ENCODE peak calls at places on chromosome 3, in four cellular contexts. One of them, this sample, is unnamed.

GRCh38 chr3:127216415-127217261 is 23.7 kb downstream of the PRR23E start:
- DNase-seq in GM10248: peak
- DNase-seq in activated T-cell treated with anti-CD3 and anti-CD28 coated beads, Interleukin-2, amount 50 U/mL, for 48 hours: no peak
- DNase-seq in NCI-H69: peak
- DNase-seq in this sample: no peak

GRCh38 chr3:36540898-36541518 is 160.7 kb downstream of the STAC start:
- DNase-seq in GM10248: no peak
- DNase-seq in activated T-cell treated with anti-CD3 and anti-CD28 coated beads, Interleukin-2, amount 50 U/mL, for 48 hours: no peak
- DNase-seq in NCI-H69: peak
- DNase-seq in this sample: no peak

GRCh38 chr3:140062461-140062860 is 127.5 kb downstream of the CLSTN2 start:
- DNase-seq in GM10248: no peak
- DNase-seq in activated T-cell treated with anti-CD3 and anti-CD28 coated beads, Interleukin-2, amount 50 U/mL, for 48 hours: no peak
- DNase-seq in NCI-H69: no peak
- DNase-seq in this sample: no peak

GRCh38 chr3:101518421-101518871 is 5.4 kb upstream of the SENP7 start:
- DNase-seq in GM10248: peak
- DNase-seq in activated T-cell treated with anti-CD3 and anti-CD28 coated beads, Interleukin-2, amount 50 U/mL, for 48 hours: peak
- DNase-seq in NCI-H69: peak
- DNase-seq in this sample: no peak

GRCh38 chr3:178320481-178321352 is 215.5 kb upstream of the KCNMB2 start:
- DNase-seq in GM10248: no peak
- DNase-seq in activated T-cell treated with anti-CD3 and anti-CD28 coated beads, Interleukin-2, amount 50 U/mL, for 48 hours: no peak
- DNase-seq in NCI-H69: peak
- DNase-seq in this sample: peak

GRCh38 chr3:11167590-11167989 is 13.3 kb downstream of the HRH1 start:
- DNase-seq in GM10248: no peak
- DNase-seq in activated T-cell treated with anti-CD3 and anti-CD28 coated beads, Interleukin-2, amount 50 U/mL, for 48 hours: no peak
- DNase-seq in NCI-H69: no peak
- DNase-seq in this sample: no peak

GRCh38 chr3:141336672-141337522 is 31.4 kb upstream of the ZBTB38 start:
- DNase-seq in GM10248: peak
- DNase-seq in activated T-cell treated with anti-CD3 and anti-CD28 coated beads, Interleukin-2, amount 50 U/mL, for 48 hours: no peak
- DNase-seq in NCI-H69: no peak
- DNase-seq in this sample: no peak

GRCh38 chr3:191774485-191774884 is 313.5 kb downstream of the PYDC2 start:
- DNase-seq in GM10248: no peak
- DNase-seq in activated T-cell treated with anti-CD3 and anti-CD28 coated beads, Interleukin-2, amount 50 U/mL, for 48 hours: no peak
- DNase-seq in NCI-H69: peak
- DNase-seq in this sample: no peak

GRCh38 chr3:160671231-160671630 is 5.7 kb upstream of the ARL14 start:
- DNase-seq in GM10248: no peak
- DNase-seq in activated T-cell treated with anti-CD3 and anti-CD28 coated beads, Interleukin-2, amount 50 U/mL, for 48 hours: no peak
- DNase-seq in NCI-H69: no peak
- DNase-seq in this sample: no peak

GRCh38 chr3:83740504-83740903 is 1218.3 kb upstream of the CADM2 start:
- DNase-seq in GM10248: no peak
- DNase-seq in activated T-cell treated with anti-CD3 and anti-CD28 coated beads, Interleukin-2, amount 50 U/mL, for 48 hours: no peak
- DNase-seq in NCI-H69: no peak
- DNase-seq in this sample: no peak

GRCh38 chr3:150393745-150394144 is 14.4 kb upstream of the TSC22D2 start:
- DNase-seq in GM10248: no peak
- DNase-seq in activated T-cell treated with anti-CD3 and anti-CD28 coated beads, Interleukin-2, amount 50 U/mL, for 48 hours: no peak
- DNase-seq in NCI-H69: no peak
- DNase-seq in this sample: no peak

GRCh38 chr3:119609301-119609700 is 11.6 kb downstream of the PLA1A start:
- DNase-seq in GM10248: no peak
- DNase-seq in activated T-cell treated with anti-CD3 and anti-CD28 coated beads, Interleukin-2, amount 50 U/mL, for 48 hours: no peak
- DNase-seq in NCI-H69: no peak
- DNase-seq in this sample: no peak

GRCh38 chr3:136751259-136752045 is 726 bp downstream of the STAG1 start:
- DNase-seq in GM10248: peak
- DNase-seq in activated T-cell treated with anti-CD3 and anti-CD28 coated beads, Interleukin-2, amount 50 U/mL, for 48 hours: peak
- DNase-seq in NCI-H69: peak
- DNase-seq in this sample: peak

GRCh38 chr3:186640929-186641328 is 730 bp downstream of the FETUB start:
- DNase-seq in GM10248: no peak
- DNase-seq in activated T-cell treated with anti-CD3 and anti-CD28 coated beads, Interleukin-2, amount 50 U/mL, for 48 hours: no peak
- DNase-seq in NCI-H69: no peak
- DNase-seq in this sample: no peak

GRCh38 chr3:105613120-105613519 is 246.4 kb downstream of the ALCAM start:
- DNase-seq in GM10248: no peak
- DNase-seq in activated T-cell treated with anti-CD3 and anti-CD28 coated beads, Interleukin-2, amount 50 U/mL, for 48 hours: no peak
- DNase-seq in NCI-H69: peak
- DNase-seq in this sample: no peak

GRCh38 chr3:145936986-145937385 is 224.0 kb downstream of the PLOD2 start:
- DNase-seq in GM10248: no peak
- DNase-seq in activated T-cell treated with anti-CD3 and anti-CD28 coated beads, Interleukin-2, amount 50 U/mL, for 48 hours: no peak
- DNase-seq in NCI-H69: no peak
- DNase-seq in this sample: no peak

GRCh38 chr3:42529463-42529862 is 27.0 kb downstream of the VIPR1 start:
- DNase-seq in GM10248: no peak
- DNase-seq in activated T-cell treated with anti-CD3 and anti-CD28 coated beads, Interleukin-2, amount 50 U/mL, for 48 hours: no peak
- DNase-seq in NCI-H69: no peak
- DNase-seq in this sample: no peak

GRCh38 chr3:114406286-114406685 is 112.5 kb downstream of the TIGIT start:
- DNase-seq in GM10248: no peak
- DNase-seq in activated T-cell treated with anti-CD3 and anti-CD28 coated beads, Interleukin-2, amount 50 U/mL, for 48 hours: no peak
- DNase-seq in NCI-H69: no peak
- DNase-seq in this sample: no peak

GRCh38 chr3:184186184-184186901 is at the start of gene ABCF3:
- DNase-seq in GM10248: no peak
- DNase-seq in activated T-cell treated with anti-CD3 and anti-CD28 coated beads, Interleukin-2, amount 50 U/mL, for 48 hours: no peak
- DNase-seq in NCI-H69: no peak
- DNase-seq in this sample: no peak

GRCh38 chr3:114850913-114851312 is 296.2 kb downstream of the ZBTB20 start:
- DNase-seq in GM10248: no peak
- DNase-seq in activated T-cell treated with anti-CD3 and anti-CD28 coated beads, Interleukin-2, amount 50 U/mL, for 48 hours: no peak
- DNase-seq in NCI-H69: peak
- DNase-seq in this sample: no peak

GRCh38 chr3:58623961-58624360 is 42.6 kb downstream of the FAM3D start:
- DNase-seq in GM10248: no peak
- DNase-seq in activated T-cell treated with anti-CD3 and anti-CD28 coated beads, Interleukin-2, amount 50 U/mL, for 48 hours: no peak
- DNase-seq in NCI-H69: no peak
- DNase-seq in this sample: no peak

GRCh38 chr3:40827942-40828688 is 303.4 kb downstream of the ZNF621 start:
- DNase-seq in GM10248: no peak
- DNase-seq in activated T-cell treated with anti-CD3 and anti-CD28 coated beads, Interleukin-2, amount 50 U/mL, for 48 hours: no peak
- DNase-seq in NCI-H69: no peak
- DNase-seq in this sample: no peak

GRCh38 chr3:119627461-119627860 is 29.8 kb downstream of the PLA1A start:
- DNase-seq in GM10248: peak
- DNase-seq in activated T-cell treated with anti-CD3 and anti-CD28 coated beads, Interleukin-2, amount 50 U/mL, for 48 hours: no peak
- DNase-seq in NCI-H69: no peak
- DNase-seq in this sample: no peak

GRCh38 chr3:105527538-105527937 is 160.8 kb downstream of the ALCAM start:
- DNase-seq in GM10248: no peak
- DNase-seq in activated T-cell treated with anti-CD3 and anti-CD28 coated beads, Interleukin-2, amount 50 U/mL, for 48 hours: no peak
- DNase-seq in NCI-H69: peak
- DNase-seq in this sample: no peak

GRCh38 chr3:60266444-60266843 is 984.8 kb downstream of the FHIT start:
- DNase-seq in GM10248: no peak
- DNase-seq in activated T-cell treated with anti-CD3 and anti-CD28 coated beads, Interleukin-2, amount 50 U/mL, for 48 hours: no peak
- DNase-seq in NCI-H69: no peak
- DNase-seq in this sample: no peak

GRCh38 chr3:161291191-161291901 is 70.2 kb downstream of the NMD3 start:
- DNase-seq in GM10248: no peak
- DNase-seq in activated T-cell treated with anti-CD3 and anti-CD28 coated beads, Interleukin-2, amount 50 U/mL, for 48 hours: no peak
- DNase-seq in NCI-H69: peak
- DNase-seq in this sample: peak

GRCh38 chr3:52934626-52935530 is 37.5 kb upstream of the STIMATE start:
- DNase-seq in GM10248: peak
- DNase-seq in activated T-cell treated with anti-CD3 and anti-CD28 coated beads, Interleukin-2, amount 50 U/mL, for 48 hours: peak
- DNase-seq in NCI-H69: peak
- DNase-seq in this sample: peak

GRCh38 chr3:141308588-141309218 is 59.6 kb upstream of the ZBTB38 start:
- DNase-seq in GM10248: no peak
- DNase-seq in activated T-cell treated with anti-CD3 and anti-CD28 coated beads, Interleukin-2, amount 50 U/mL, for 48 hours: no peak
- DNase-seq in NCI-H69: peak
- DNase-seq in this sample: peak

GRCh38 chr3:13308406-13308805 is 111.7 kb downstream of the NUP210 start:
- DNase-seq in GM10248: peak
- DNase-seq in activated T-cell treated with anti-CD3 and anti-CD28 coated beads, Interleukin-2, amount 50 U/mL, for 48 hours: peak
- DNase-seq in NCI-H69: peak
- DNase-seq in this sample: no peak

GRCh38 chr3:66803706-66804496 is 194.2 kb upstream of the KBTBD8 start:
- DNase-seq in GM10248: no peak
- DNase-seq in activated T-cell treated with anti-CD3 and anti-CD28 coated beads, Interleukin-2, amount 50 U/mL, for 48 hours: no peak
- DNase-seq in NCI-H69: no peak
- DNase-seq in this sample: no peak

GRCh38 chr3:135216659-135217058 is 421.6 kb downstream of the EPHB1 start:
- DNase-seq in GM10248: no peak
- DNase-seq in activated T-cell treated with anti-CD3 and anti-CD28 coated beads, Interleukin-2, amount 50 U/mL, for 48 hours: no peak
- DNase-seq in NCI-H69: no peak
- DNase-seq in this sample: no peak

GRCh38 chr3:32297366-32297765 is 58.9 kb downstream of the CMTM8 start:
- DNase-seq in GM10248: no peak
- DNase-seq in activated T-cell treated with anti-CD3 and anti-CD28 coated beads, Interleukin-2, amount 50 U/mL, for 48 hours: peak
- DNase-seq in NCI-H69: no peak
- DNase-seq in this sample: no peak

GRCh38 chr3:190722181-190722905 is 140.2 kb downstream of the GMNC start:
- DNase-seq in GM10248: no peak
- DNase-seq in activated T-cell treated with anti-CD3 and anti-CD28 coated beads, Interleukin-2, amount 50 U/mL, for 48 hours: no peak
- DNase-seq in NCI-H69: no peak
- DNase-seq in this sample: no peak

GRCh38 chr3:139121513-139122220 is 77.0 kb upstream of the PRR23C start:
- DNase-seq in GM10248: no peak
- DNase-seq in activated T-cell treated with anti-CD3 and anti-CD28 coated beads, Interleukin-2, amount 50 U/mL, for 48 hours: no peak
- DNase-seq in NCI-H69: no peak
- DNase-seq in this sample: no peak

GRCh38 chr3:187957209-187957981 is 196.6 kb upstream of the LPP start:
- DNase-seq in GM10248: no peak
- DNase-seq in activated T-cell treated with anti-CD3 and anti-CD28 coated beads, Interleukin-2, amount 50 U/mL, for 48 hours: no peak
- DNase-seq in NCI-H69: no peak
- DNase-seq in this sample: no peak

GRCh38 chr3:173055228-173055933 is 85.7 kb downstream of the SPATA16 start:
- DNase-seq in GM10248: no peak
- DNase-seq in activated T-cell treated with anti-CD3 and anti-CD28 coated beads, Interleukin-2, amount 50 U/mL, for 48 hours: no peak
- DNase-seq in NCI-H69: no peak
- DNase-seq in this sample: no peak

GRCh38 chr3:29972594-29972993 is 633.8 kb upstream of the TGFBR2 start:
- DNase-seq in GM10248: no peak
- DNase-seq in activated T-cell treated with anti-CD3 and anti-CD28 coated beads, Interleukin-2, amount 50 U/mL, for 48 hours: no peak
- DNase-seq in NCI-H69: no peak
- DNase-seq in this sample: no peak

GRCh38 chr3:2870714-2871353 is 239.3 kb downstream of the IL5RA start:
- DNase-seq in GM10248: no peak
- DNase-seq in activated T-cell treated with anti-CD3 and anti-CD28 coated beads, Interleukin-2, amount 50 U/mL, for 48 hours: no peak
- DNase-seq in NCI-H69: peak
- DNase-seq in this sample: no peak

GRCh38 chr3:39249453-39250115 is 30.3 kb downstream of the CX3CR1 start:
- DNase-seq in GM10248: no peak
- DNase-seq in activated T-cell treated with anti-CD3 and anti-CD28 coated beads, Interleukin-2, amount 50 U/mL, for 48 hours: no peak
- DNase-seq in NCI-H69: no peak
- DNase-seq in this sample: no peak

This sample was measured in NCI-H2171.